ENCODE peak calls at places on chromosomes 12 and 14, in four cellular contexts. P is suprapubic skin, R is body of pancreas, T is HepG2. I is an unnamed sample.
A peak's percentile ranks its signal among the peaks of the same experiment; 100 is the strongest.

GRCh38 chr14:37641117-37641516 is 45.7 kb downstream of the TTC6 start:
- DNase-seq in P (no peak), R (no peak), T (no peak), I (no peak)

GRCh38 chr12:10959777-10960176 is 20.7 kb upstream of the TAS2R14 start:
- DNase-seq in P (no peak), R (no peak), T (peak; percentile 6), I (no peak)

GRCh38 chr14:78157855-78158436 is 12.2 kb upstream of the NRXN3 start:
- DNase-seq in P (no peak), R (no peak), T (peak; percentile 3), I (no peak)

GRCh38 chr12:104060791-104061190 is 3.5 kb upstream of the HCFC2 start:
- DNase-seq in P (no peak), R (no peak), T (no peak), I (no peak)

GRCh38 chr12:109130297-109130696 is 13.9 kb downstream of the ACACB start:
- DNase-seq in P (no peak), R (no peak), T (no peak), I (peak; percentile 88)

GRCh38 chr14:102282751-102283465 is 22.1 kb downstream of the MOK start:
- DNase-seq in P (no peak), R (no peak), T (no peak), I (no peak)

GRCh38 chr12:43848786-43849185 is 12.9 kb downstream of the TMEM117 start:
- DNase-seq in P (no peak), R (no peak), T (no peak), I (no peak)

GRCh38 chr14:53956427-53957201 is at the start of gene BMP4:
- DNase-seq in P (peak; percentile 93), R (peak; percentile 53), T (peak; percentile 82), I (peak; percentile 70)

GRCh38 chr12:75561921-75562320 is 50.5 kb upstream of the KRR1 start:
- DNase-seq in P (no peak), R (no peak), T (no peak), I (no peak)

GRCh38 chr12:64007853-64008252 is 163.4 kb downstream of the SRGAP1 start:
- DNase-seq in P (no peak), R (no peak), T (no peak), I (no peak)

GRCh38 chr14:32394038-32394437 is 64.9 kb downstream of the AKAP6 start:
- DNase-seq in P (no peak), R (no peak), T (no peak), I (no peak)

GRCh38 chr14:66600416-66600815 is 92.5 kb downstream of the GPHN start:
- DNase-seq in P (no peak), R (no peak), T (no peak), I (no peak)

GRCh38 chr12:43964966-43965365 is 129.1 kb downstream of the TMEM117 start:
- DNase-seq in P (no peak), R (no peak), T (peak; percentile 41), I (no peak)

GRCh38 chr12:118345355-118345754 is 27.4 kb downstream of the TAOK3 start:
- DNase-seq in P (no peak), R (no peak), T (no peak), I (no peak)

GRCh38 chr12:130119241-130119861 is 42.9 kb upstream of the FZD10 start:
- DNase-seq in P (no peak), R (no peak), T (no peak), I (no peak)

GRCh38 chr14:30751646-30752416 is 122.5 kb upstream of the COCH start:
- DNase-seq in P (no peak), R (peak; percentile 7), T (no peak), I (no peak)

GRCh38 chr14:92339426-92339825 is 16.5 kb downstream of the SLC24A4 start:
- DNase-seq in P (no peak), R (no peak), T (no peak), I (no peak)

GRCh38 chr12:14618990-14619389 is 51.3 kb upstream of the PLBD1 start:
- DNase-seq in P (no peak), R (peak; percentile 30), T (no peak), I (no peak)

GRCh38 chr12:49762468-49762847 is 21.1 kb downstream of the TMBIM6 start:
- DNase-seq in P (no peak), R (no peak), T (no peak), I (no peak)

GRCh38 chr12:79373896-79374499 is 316.8 kb downstream of the PAWR start:
- DNase-seq in P (no peak), R (no peak), T (peak; percentile 9), I (no peak)

GRCh38 chr14:50070230-50070629 is 46.1 kb downstream of the VCPKMT start:
- DNase-seq in P (no peak), R (no peak), T (no peak), I (no peak)

GRCh38 chr12:12439636-12440035 is 82.8 kb downstream of the BORCS5 start:
- DNase-seq in P (no peak), R (peak; percentile 37), T (peak; percentile 87), I (peak; percentile 72)

GRCh38 chr14:47150267-47150666 is 498.7 kb upstream of the RPL10L start:
- DNase-seq in P (no peak), R (no peak), T (no peak), I (no peak)

GRCh38 chr12:104588048-104588942 is 131.5 kb downstream of the CHST11 start:
- DNase-seq in P (no peak), R (no peak), T (no peak), I (no peak)

GRCh38 chr14:23577004-23577681 is 1.4 kb downstream of the JPH4 start:
- DNase-seq in P (peak; percentile 64), R (no peak), T (no peak), I (no peak)

GRCh38 chr12:18492372-18493025 is 231.2 kb downstream of the PIK3C2G start:
- DNase-seq in P (no peak), R (no peak), T (no peak), I (no peak)

GRCh38 chr14:91292476-91292875 is 48.0 kb upstream of the GPR68 start:
- DNase-seq in P (no peak), R (no peak), T (no peak), I (no peak)

GRCh38 chr14:103910262-103910935 is 17.9 kb upstream of the TDRD9 start:
- DNase-seq in P (peak; percentile 85), R (peak; percentile 96), T (peak; percentile 84), I (peak; percentile 90)
- H3K9me3 ChIP-seq in P (no peaks in the 10 kb centered on the region), R (no peaks in the 10 kb centered on the region), T (no peaks in the 10 kb centered on the region), I (no peaks in the 10 kb centered on the region)

DNA sequence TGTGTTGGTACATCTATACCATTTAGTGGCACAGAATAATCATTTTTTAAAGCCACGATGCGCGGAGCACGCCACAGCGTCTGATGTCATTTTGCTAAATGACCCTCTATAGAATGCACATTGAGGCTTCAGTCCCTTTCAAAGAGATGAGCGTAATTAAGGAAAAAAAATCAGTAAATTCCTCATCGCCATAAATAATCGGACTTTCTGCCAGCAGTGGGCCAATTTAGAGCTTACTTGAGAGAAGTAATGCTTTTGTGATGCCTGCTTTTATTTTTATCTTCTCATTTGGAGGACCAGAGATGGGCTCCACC is 4.0 kb downstream of the ASCL1 start:
- DNase-seq in P (no peak), R (no peak), T (no peak), I (no peak)
- H3K4me3 ChIP-seq in P (no peak overlapping the region), R (no peak overlapping the region), T (no peak overlapping the region), I (no peak overlapping the region)

GRCh38 chr12:6778571-6779550 is 6.5 kb downstream of the LAG3 start:
- DNase-seq in P (peak; percentile 97), R (peak; percentile 96), T (peak; percentile 85), I (peak; percentile 93)
- TF ChIP-seq POLR2A in P (no peak), R (no peak), T (no peak), I (no peak)

GRCh38 chr14:19771895-19772430 is 1.3 kb upstream of the OR4M1 start:
- DNase-seq in P (no peak), R (no peak), T (no peak), I (no peak)

GRCh38 chr14:19775587-19775986 is 2.3 kb downstream of the OR4M1 start:
- DNase-seq in P (no peak), R (no peak), T (no peak), I (no peak)
- H3K9me3 ChIP-seq in P (peaks cover 14% of the 10 kb centered on the region), R (no peaks in the 10 kb centered on the region), T (no peaks in the 10 kb centered on the region), I (no peaks in the 10 kb centered on the region)

GRCh38 chr12:7016958-7017571 is 1.2 kb downstream of the LPCAT3 start:
- DNase-seq in P (no peak), R (peak; percentile 8), T (no peak), I (no peak)
- H3K4me3 ChIP-seq in P (peak overlapping the region; percentile 88), R (no peak overlapping the region), T (peak overlapping the region; percentile 85), I (peak overlapping the region; percentile 80)

DNA sequence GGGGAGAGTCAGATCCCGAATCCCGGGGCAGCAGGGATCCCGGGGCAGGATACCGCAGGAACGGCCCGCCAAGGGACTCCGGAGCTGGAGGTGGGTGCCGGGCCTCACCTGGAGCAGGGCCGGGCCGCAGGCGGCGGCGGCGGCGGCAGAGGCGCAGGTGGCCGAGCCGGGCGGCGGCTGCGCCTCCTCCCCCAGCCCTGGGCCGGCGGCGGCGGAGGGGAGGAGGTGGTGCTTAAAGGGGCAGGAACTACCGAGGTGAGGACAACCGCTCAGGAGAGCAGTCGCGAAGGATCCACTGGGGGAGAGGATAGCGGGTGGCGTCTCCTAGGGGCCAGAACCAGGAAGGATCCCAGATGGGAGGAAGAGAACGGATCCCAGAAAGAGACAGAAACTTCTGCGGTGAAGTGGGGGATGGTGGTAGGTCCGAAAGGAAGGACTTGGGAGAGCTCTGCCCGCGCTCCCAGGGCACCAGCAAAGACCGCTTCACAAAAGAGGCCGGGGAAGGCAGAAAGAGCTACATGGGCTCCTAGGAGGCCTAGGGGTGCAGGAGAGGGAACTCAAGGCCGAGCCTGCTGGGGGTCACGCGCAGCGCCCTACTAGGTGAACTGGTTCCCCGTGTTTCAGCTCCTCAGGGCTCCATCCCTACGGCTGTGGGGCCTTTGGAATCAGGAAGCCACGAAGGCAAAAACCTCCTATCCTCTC is 4.9 kb upstream of the BAZ2A start:
- DNase-seq in P (peak; percentile 87), R (peak; percentile 81), T (peak; percentile 75), I (peak; percentile 89)
- TF ChIP-seq POLR2A in P (no peak), R (peak; percentile 63), T (no peak), I (peak; percentile 56)

I was measured in right lobe of liver.